ENCODE peak calls at places on chromosomes 6 and 20, in eight cellular contexts. One of them, this sample, is unnamed.

GRCh38 chr6:158422629-158423238 is 110.5 kb downstream of the TULP4 start:
- DNase-seq in foreskin fibroblast: no peak
- DNase-seq in MCF 10A: no peak
- DNase-seq in HFFc6: no peak
- DNase-seq in Calu3: no peak
- DNase-seq in neural crest cell: no peak
- DNase-seq in glutamatergic neuron: no peak
- DNase-seq in cardiac muscle cell: no peak
- DNase-seq in this sample: no peak

GRCh38 chr20:14622796-14623195 is 285.4 kb upstream of the FLRT3 start:
- DNase-seq in foreskin fibroblast: peak; percentile 70
- DNase-seq in Calu3: peak; percentile 42
- DNase-seq in glutamatergic neuron: no peak
- DNase-seq in neural crest cell: no peak
- DNase-seq in MCF 10A: peak; percentile 87
- DNase-seq in cardiac muscle cell: peak; percentile 60
- DNase-seq in HFFc6: no peak
- DNase-seq in this sample: no peak

GRCh38 chr20:64233725-64234124 is 21.8 kb upstream of the PCMTD2 start:
- DNase-seq in cardiac muscle cell: no peak
- DNase-seq in MCF 10A: no peak
- DNase-seq in HFFc6: no peak
- DNase-seq in Calu3: no peak
- DNase-seq in foreskin fibroblast: no peak
- DNase-seq in neural crest cell: no peak
- DNase-seq in glutamatergic neuron: peak; percentile 4
- DNase-seq in this sample: no peak

GRCh38 chr6:88840289-88840688 is 123.1 kb downstream of the RNGTT start:
- DNase-seq in MCF 10A: no peak
- DNase-seq in neural crest cell: no peak
- DNase-seq in HFFc6: no peak
- DNase-seq in glutamatergic neuron: no peak
- DNase-seq in cardiac muscle cell: no peak
- DNase-seq in foreskin fibroblast: no peak
- DNase-seq in Calu3: no peak
- DNase-seq in this sample: no peak

GRCh38 chr6:16130437-16130891 is 1.6 kb downstream of the MYLIP start:
- DNase-seq in neural crest cell: no peak
- DNase-seq in foreskin fibroblast: peak; percentile 27
- DNase-seq in MCF 10A: peak; percentile 5
- DNase-seq in HFFc6: no peak
- DNase-seq in Calu3: peak; percentile 26
- DNase-seq in glutamatergic neuron: no peak
- DNase-seq in cardiac muscle cell: peak; percentile 8
- DNase-seq in this sample: peak; percentile 11

GRCh38 chr20:44211177-44212039 is 837 bp upstream of the OSER1 start:
- DNase-seq in HFFc6: peak; percentile 28
- DNase-seq in MCF 10A: peak; percentile 41
- DNase-seq in foreskin fibroblast: peak; percentile 67
- DNase-seq in glutamatergic neuron: no peak
- DNase-seq in neural crest cell: no peak
- DNase-seq in cardiac muscle cell: peak; percentile 40
- DNase-seq in Calu3: peak; percentile 29
- DNase-seq in this sample: no peak

GRCh38 chr20:14223806-14224205 is 113.6 kb downstream of the FLRT3 start:
- DNase-seq in HFFc6: no peak
- DNase-seq in glutamatergic neuron: no peak
- DNase-seq in MCF 10A: peak; percentile 59
- DNase-seq in cardiac muscle cell: no peak
- DNase-seq in foreskin fibroblast: no peak
- DNase-seq in Calu3: no peak
- DNase-seq in neural crest cell: no peak
- DNase-seq in this sample: no peak

GRCh38 chr20:17797163-17797562 is 97.4 kb downstream of the BANF2 start:
- DNase-seq in cardiac muscle cell: no peak
- DNase-seq in MCF 10A: no peak
- DNase-seq in glutamatergic neuron: no peak
- DNase-seq in HFFc6: no peak
- DNase-seq in neural crest cell: no peak
- DNase-seq in foreskin fibroblast: no peak
- DNase-seq in Calu3: no peak
- DNase-seq in this sample: no peak

GRCh38 chr6:143060354-143060805 is 309 bp upstream of the AIG1 start:
- DNase-seq in HFFc6: peak; percentile 82
- DNase-seq in neural crest cell: peak; percentile 65
- DNase-seq in glutamatergic neuron: peak; percentile 75
- DNase-seq in MCF 10A: peak; percentile 90
- DNase-seq in Calu3: peak; percentile 76
- DNase-seq in cardiac muscle cell: peak; percentile 88
- DNase-seq in foreskin fibroblast: peak; percentile 95
- DNase-seq in this sample: peak; percentile 84
- TF ChIP-seq CTCF in HFFc6: peak; percentile 53
- TF ChIP-seq CTCF in neural crest cell: peak; percentile 9
- TF ChIP-seq CTCF in glutamatergic neuron: no peak
- TF ChIP-seq CTCF in MCF 10A: no peak
- TF ChIP-seq CTCF in Calu3: no peak
- TF ChIP-seq CTCF in cardiac muscle cell: peak; percentile 17
- TF ChIP-seq CTCF in foreskin fibroblast: peak; percentile 18
- TF ChIP-seq CTCF in this sample: no peak

GRCh38 chr20:20463933-20464374 is 96.0 kb downstream of the INSM1 start:
- DNase-seq in MCF 10A: no peak
- DNase-seq in Calu3: no peak
- DNase-seq in neural crest cell: peak; percentile 29
- DNase-seq in cardiac muscle cell: peak; percentile 59
- DNase-seq in HFFc6: no peak
- DNase-seq in glutamatergic neuron: peak; percentile 39
- DNase-seq in foreskin fibroblast: peak; percentile 22
- DNase-seq in this sample: no peak

GRCh38 chr20:20462185-20462584 is 94.3 kb downstream of the INSM1 start:
- DNase-seq in Calu3: no peak
- DNase-seq in neural crest cell: no peak
- DNase-seq in foreskin fibroblast: no peak
- DNase-seq in glutamatergic neuron: no peak
- DNase-seq in HFFc6: no peak
- DNase-seq in MCF 10A: no peak
- DNase-seq in cardiac muscle cell: no peak
- DNase-seq in this sample: no peak

GRCh38 chr20:20466341-20466879 is 98.5 kb downstream of the INSM1 start:
- DNase-seq in neural crest cell: no peak
- DNase-seq in HFFc6: peak; percentile 73
- DNase-seq in cardiac muscle cell: peak; percentile 92
- DNase-seq in Calu3: no peak
- DNase-seq in MCF 10A: peak; percentile 15
- DNase-seq in glutamatergic neuron: no peak
- DNase-seq in foreskin fibroblast: peak; percentile 92
- DNase-seq in this sample: no peak

GRCh38 chr20:20461526-20461925 is 93.6 kb downstream of the INSM1 start:
- DNase-seq in Calu3: no peak
- DNase-seq in MCF 10A: no peak
- DNase-seq in HFFc6: no peak
- DNase-seq in glutamatergic neuron: no peak
- DNase-seq in neural crest cell: no peak
- DNase-seq in cardiac muscle cell: no peak
- DNase-seq in foreskin fibroblast: no peak
- DNase-seq in this sample: no peak

DNA sequence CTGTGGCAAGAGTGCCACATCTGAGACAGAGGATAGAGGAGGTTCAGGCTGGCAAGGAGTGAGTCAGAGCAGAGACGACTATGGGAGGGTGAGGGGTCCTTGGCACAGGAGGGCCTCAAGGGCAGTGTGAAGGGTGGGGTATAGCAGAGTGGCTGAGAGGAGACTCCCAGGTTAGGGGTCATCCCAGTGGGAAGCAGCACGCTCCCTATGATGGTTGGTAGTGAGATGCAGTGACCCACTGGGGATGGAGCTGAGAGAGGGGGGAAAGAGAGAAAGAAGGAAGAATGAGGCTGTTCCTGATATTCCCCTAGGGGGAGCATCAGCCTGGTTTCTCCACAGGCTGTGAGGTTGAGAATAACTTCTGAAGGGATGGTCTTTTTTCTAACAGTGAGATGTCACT is 97.4 kb downstream of the INSM1 start:
- DNase-seq in MCF 10A: no peak
- DNase-seq in Calu3: no peak
- DNase-seq in glutamatergic neuron: no peak
- DNase-seq in neural crest cell: no peak
- DNase-seq in cardiac muscle cell: peak; percentile 25
- DNase-seq in foreskin fibroblast: peak; percentile 37
- DNase-seq in HFFc6: no peak
- DNase-seq in this sample: no peak
- TF ChIP-seq CTCF in MCF 10A: no peak
- TF ChIP-seq CTCF in Calu3: no peak
- TF ChIP-seq CTCF in glutamatergic neuron: peak; percentile 33
- TF ChIP-seq CTCF in neural crest cell: peak; percentile 53
- TF ChIP-seq CTCF in cardiac muscle cell: peak; percentile 44
- TF ChIP-seq CTCF in foreskin fibroblast: peak; percentile 13
- TF ChIP-seq CTCF in HFFc6: peak; percentile 65
- TF ChIP-seq CTCF in this sample: peak; percentile 31

GRCh38 chr6:155273438-155273837 is 9.6 kb downstream of the CLDN20 start:
- DNase-seq in glutamatergic neuron: no peak
- DNase-seq in Calu3: no peak
- DNase-seq in MCF 10A: peak; percentile 10
- DNase-seq in neural crest cell: no peak
- DNase-seq in HFFc6: peak; percentile 92
- DNase-seq in cardiac muscle cell: peak; percentile 94
- DNase-seq in foreskin fibroblast: peak; percentile 67
- DNase-seq in this sample: peak; percentile 12

GRCh38 chr6:155274106-155274505 is 10.3 kb downstream of the CLDN20 start:
- DNase-seq in cardiac muscle cell: peak; percentile 12
- DNase-seq in neural crest cell: no peak
- DNase-seq in MCF 10A: no peak
- DNase-seq in glutamatergic neuron: no peak
- DNase-seq in Calu3: no peak
- DNase-seq in foreskin fibroblast: peak; percentile 39
- DNase-seq in HFFc6: peak; percentile 41
- DNase-seq in this sample: no peak

GRCh38 chr6:155274533-155274932 is 10.7 kb downstream of the CLDN20 start:
- DNase-seq in cardiac muscle cell: peak; percentile 32
- DNase-seq in MCF 10A: peak; percentile 36
- DNase-seq in Calu3: peak; percentile 6
- DNase-seq in neural crest cell: no peak
- DNase-seq in glutamatergic neuron: no peak
- DNase-seq in foreskin fibroblast: peak; percentile 68
- DNase-seq in HFFc6: peak; percentile 49
- DNase-seq in this sample: no peak

GRCh38 chr6:155276638-155277037 is 12.8 kb downstream of the CLDN20 start:
- DNase-seq in MCF 10A: no peak
- DNase-seq in neural crest cell: no peak
- DNase-seq in HFFc6: no peak
- DNase-seq in glutamatergic neuron: no peak
- DNase-seq in Calu3: no peak
- DNase-seq in foreskin fibroblast: no peak
- DNase-seq in cardiac muscle cell: peak; percentile 17
- DNase-seq in this sample: no peak

DNA sequence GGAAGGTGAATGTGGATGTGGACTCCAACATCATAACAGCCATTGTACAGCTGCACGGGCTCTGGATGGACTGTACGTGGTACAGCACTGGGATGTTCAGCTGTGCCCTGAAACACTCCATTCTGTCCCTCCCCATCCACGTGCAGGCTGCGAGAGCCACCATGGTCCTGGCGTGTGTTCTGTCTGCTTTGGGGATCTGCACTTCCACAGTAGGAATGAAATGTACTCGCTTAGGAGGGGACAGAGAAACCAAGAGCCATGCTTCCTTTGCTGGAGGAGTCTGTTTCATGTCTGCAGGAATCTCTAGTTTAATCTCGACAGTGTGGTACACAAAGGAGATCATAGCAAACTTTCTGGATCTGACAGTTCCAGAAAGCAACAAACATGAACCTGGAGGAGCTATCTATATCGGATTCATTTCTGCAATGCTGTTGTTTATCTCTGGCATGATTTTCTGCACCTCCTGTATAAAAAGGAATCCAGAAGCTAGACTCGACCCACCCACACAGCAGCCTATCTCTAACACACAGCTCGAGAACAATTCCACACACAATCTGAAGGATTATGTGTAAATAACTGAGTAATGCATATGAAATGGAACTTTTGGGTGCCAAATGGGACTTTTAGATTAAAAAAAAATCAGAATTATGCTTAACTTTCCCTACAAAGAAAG is 12.1 kb downstream of the CLDN20 start:
- DNase-seq in HFFc6: no peak
- DNase-seq in glutamatergic neuron: no peak
- DNase-seq in MCF 10A: no peak
- DNase-seq in Calu3: no peak
- DNase-seq in neural crest cell: no peak
- DNase-seq in foreskin fibroblast: peak; percentile 15
- DNase-seq in cardiac muscle cell: peak; percentile 59
- DNase-seq in this sample: no peak
- TF ChIP-seq CTCF in HFFc6: no peak
- TF ChIP-seq CTCF in glutamatergic neuron: no peak
- TF ChIP-seq CTCF in MCF 10A: no peak
- TF ChIP-seq CTCF in Calu3: no peak
- TF ChIP-seq CTCF in neural crest cell: no peak
- TF ChIP-seq CTCF in foreskin fibroblast: no peak
- TF ChIP-seq CTCF in cardiac muscle cell: no peak
- TF ChIP-seq CTCF in this sample: no peak

GRCh38 chr6:111798281-111798725 is 74.9 kb downstream of the FYN start:
- DNase-seq in Calu3: peak; percentile 28
- DNase-seq in MCF 10A: no peak
- DNase-seq in HFFc6: no peak
- DNase-seq in foreskin fibroblast: no peak
- DNase-seq in glutamatergic neuron: no peak
- DNase-seq in neural crest cell: no peak
- DNase-seq in cardiac muscle cell: no peak
- DNase-seq in this sample: no peak

GRCh38 chr6:111800821-111801220 is 72.4 kb downstream of the FYN start:
- DNase-seq in HFFc6: peak; percentile 14
- DNase-seq in glutamatergic neuron: no peak
- DNase-seq in Calu3: no peak
- DNase-seq in cardiac muscle cell: no peak
- DNase-seq in foreskin fibroblast: no peak
- DNase-seq in MCF 10A: no peak
- DNase-seq in neural crest cell: no peak
- DNase-seq in this sample: no peak

GRCh38 chr6:111802720-111803119 is 70.5 kb downstream of the FYN start:
- DNase-seq in HFFc6: no peak
- DNase-seq in Calu3: no peak
- DNase-seq in glutamatergic neuron: no peak
- DNase-seq in MCF 10A: no peak
- DNase-seq in cardiac muscle cell: no peak
- DNase-seq in foreskin fibroblast: no peak
- DNase-seq in neural crest cell: no peak
- DNase-seq in this sample: no peak

GRCh38 chr6:111800468-111800760 is 72.8 kb downstream of the FYN start:
- DNase-seq in foreskin fibroblast: no peak
- DNase-seq in HFFc6: no peak
- DNase-seq in glutamatergic neuron: no peak
- DNase-seq in neural crest cell: no peak
- DNase-seq in Calu3: no peak
- DNase-seq in cardiac muscle cell: no peak
- DNase-seq in MCF 10A: no peak
- DNase-seq in this sample: no peak

DNA sequence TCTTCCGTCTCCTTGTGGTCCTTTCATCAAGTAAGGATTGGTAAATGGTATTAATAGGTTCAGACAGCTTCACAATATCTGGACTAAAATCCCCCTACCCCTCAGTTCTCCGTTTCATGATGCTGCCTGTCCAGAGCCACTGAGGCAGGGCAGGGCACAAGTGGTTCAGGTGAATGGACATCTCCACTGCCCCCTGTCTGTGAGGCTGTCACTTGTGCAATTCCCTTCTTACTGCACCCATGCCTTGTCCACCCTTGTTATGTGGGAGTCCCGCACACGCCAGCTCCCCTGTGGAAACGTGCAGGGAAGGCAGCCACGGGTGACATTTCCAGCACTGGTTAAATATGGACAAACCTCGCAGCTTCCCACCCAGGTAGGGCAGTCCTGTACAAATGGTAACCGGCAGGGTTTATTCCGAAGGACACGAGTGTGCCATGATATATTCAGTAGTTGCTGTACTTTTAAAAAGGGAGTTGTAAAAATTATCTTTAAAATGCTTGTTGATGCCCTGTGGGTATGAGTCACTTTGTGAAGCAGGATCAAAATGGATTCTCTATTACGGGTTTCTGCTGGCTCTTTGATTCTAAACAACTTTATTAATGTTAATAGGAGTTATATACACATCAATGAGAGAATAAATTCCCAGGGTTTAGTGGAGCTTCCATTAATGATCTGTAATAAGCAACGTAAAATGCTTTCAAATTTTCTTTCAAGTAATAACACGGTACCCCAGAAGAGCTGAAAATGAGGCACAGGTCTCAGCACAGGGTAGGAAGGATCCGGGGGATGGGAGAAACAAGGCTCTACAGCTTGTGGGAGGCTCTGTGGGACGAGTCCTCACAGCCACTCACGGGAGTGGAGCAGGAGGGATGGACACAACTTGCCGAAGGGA is 73.4 kb downstream of the FYN start:
- DNase-seq in glutamatergic neuron: no peak
- DNase-seq in Calu3: no peak
- DNase-seq in cardiac muscle cell: no peak
- DNase-seq in HFFc6: no peak
- DNase-seq in neural crest cell: no peak
- DNase-seq in MCF 10A: no peak
- DNase-seq in foreskin fibroblast: no peak
- DNase-seq in this sample: no peak
- TF ChIP-seq CTCF in glutamatergic neuron: no peak
- TF ChIP-seq CTCF in Calu3: no peak
- TF ChIP-seq CTCF in cardiac muscle cell: peak; percentile 4
- TF ChIP-seq CTCF in HFFc6: peak; percentile 44
- TF ChIP-seq CTCF in neural crest cell: peak; percentile 22
- TF ChIP-seq CTCF in MCF 10A: no peak
- TF ChIP-seq CTCF in foreskin fibroblast: no peak
- TF ChIP-seq CTCF in this sample: no peak